ENCODE peak calls at places on chromosomes 5 and 9, in nine cellular contexts. T, A, S, G, Z, Y, O, M and U are unnamed samples.

GRCh38 chr5:174327317-174327864 is 281.9 kb downstream of the NSG2 start:
- DNase-seq in G (peak), T (peak), Y (peak), O (no peak), A (peak), S (peak), M (no peak), Z (peak), U (peak)

GRCh38 chr9:115000217-115000639 is 69.8 kb upstream of the TNFSF8 start:
- DNase-seq in A (no peak), T (no peak), Z (no peak), M (no peak), S (no peak), O (no peak), G (no peak), Y (no peak), U (no peak)

GRCh38 chr9:80369641-80370040 is 797.9 kb downstream of the TLE4 start:
- DNase-seq in Z (no peak), A (no peak), O (no peak), M (no peak), S (no peak), Y (no peak), G (no peak), T (no peak), U (no peak)

GRCh38 chr5:157267025-157267424 is 1.1 kb downstream of the CYFIP2 start:
- DNase-seq in S (no peak), T (no peak), Z (no peak), G (no peak), A (no peak), M (no peak), O (no peak), Y (no peak), U (no peak)

GRCh38 chr5:91345466-91345865 is 37.7 kb downstream of the ARRDC3 start:
- DNase-seq in O (no peak), G (no peak), Y (no peak), Z (no peak), M (no peak), S (no peak), A (no peak), T (no peak), U (no peak)

GRCh38 chr5:80809451-80809850 is 150.7 kb upstream of the RASGRF2 start:
- DNase-seq in O (no peak), Y (no peak), G (no peak), M (no peak), Z (no peak), T (no peak), S (no peak), A (no peak), U (no peak)

GRCh38 chr5:111197523-111197922 is 26.7 kb upstream of the CAMK4 start:
- DNase-seq in M (no peak), A (no peak), S (peak), G (no peak), T (no peak), Y (no peak), Z (no peak), O (no peak), U (no peak)

GRCh38 chr5:67031689-67032088 is 164.9 kb downstream of the CD180 start:
- DNase-seq in O (no peak), Y (no peak), A (no peak), T (no peak), S (no peak), Z (no peak), G (no peak), M (no peak), U (no peak)

GRCh38 chr5:159478950-159479349 is 148.7 kb upstream of the IL12B start:
- DNase-seq in Y (no peak), O (no peak), M (no peak), S (no peak), G (no peak), T (no peak), Z (no peak), A (no peak), U (no peak)

GRCh38 chr5:54311178-54311811 is 922 bp upstream of the ARL15 start:
- DNase-seq in Z (no peak), A (no peak), S (no peak), G (no peak), M (no peak), Y (no peak), T (no peak), O (no peak), U (no peak)

GRCh38 chr5:147098233-147098790 is 136.5 kb upstream of the STK32A start:
- DNase-seq in S (peak), O (no peak), A (peak), M (no peak), G (peak), Z (no peak), Y (no peak), T (peak), U (no peak)

GRCh38 chr9:82934949-82935348 is 128.0 kb downstream of the RASEF start:
- DNase-seq in G (peak), Y (no peak), O (no peak), Z (no peak), A (no peak), T (no peak), M (no peak), S (no peak), U (no peak)

DNA sequence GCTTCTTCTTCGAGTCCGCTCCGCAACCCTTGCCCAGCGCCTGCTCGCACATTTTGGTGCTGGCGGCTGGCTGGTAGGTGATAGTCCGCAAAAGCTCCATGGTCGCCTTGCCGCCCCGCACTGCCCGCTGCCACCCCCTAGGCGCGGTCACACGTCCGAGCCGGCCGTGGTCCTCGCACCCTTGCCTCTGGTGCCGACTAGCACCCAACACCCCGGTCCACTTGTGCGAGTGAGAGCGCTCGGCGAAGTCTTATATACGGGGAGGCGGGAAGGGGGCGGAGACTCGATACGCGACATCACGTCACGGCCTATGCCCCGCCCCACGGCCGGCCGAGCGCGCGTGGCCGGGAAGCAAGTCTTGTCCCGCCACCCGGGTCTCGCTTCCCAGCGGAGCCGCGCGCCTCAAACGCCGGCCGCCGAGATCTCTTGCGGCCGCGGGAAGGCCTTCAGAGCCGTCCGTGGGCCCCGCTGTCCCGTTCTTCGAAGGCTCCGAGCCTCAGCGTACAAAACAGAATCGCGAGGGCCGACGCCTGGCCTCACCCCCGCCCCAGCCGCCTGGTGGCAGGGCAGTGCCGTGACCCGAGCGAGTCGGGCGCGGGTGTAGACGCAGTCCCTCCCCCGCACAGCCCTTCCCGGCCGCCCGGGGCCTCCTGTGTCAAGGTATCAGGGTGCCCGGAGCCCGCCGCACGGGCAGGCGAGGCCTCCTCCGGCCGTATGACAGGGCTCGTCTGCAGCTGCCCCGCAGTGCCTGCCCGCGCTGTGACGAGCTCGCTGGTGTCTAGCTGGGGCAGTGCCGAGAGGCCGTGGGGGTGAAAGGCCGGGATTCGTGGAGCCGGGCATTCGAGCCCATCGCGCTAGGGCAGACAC is at the start of gene PLK2:
- DNase-seq in Y (peak), S (peak), O (peak), Z (peak), T (peak), M (peak), A (peak), G (peak), U (peak)
- TF ChIP-seq POLR2A in Y (peak), S (peak), O (peak), Z (no peak), T (peak), M (peak), A (peak), G (peak), U (peak)

GRCh38 chr5:90264930-90265857 is 144.4 kb downstream of the CETN3 start:
- DNase-seq in A (peak), Z (no peak), M (peak), O (peak), T (peak), Y (no peak), G (peak), S (peak), U (peak)
- TF ChIP-seq POLR2A in A (no peak), Z (no peak), M (no peak), O (no peak), T (no peak), Y (no peak), G (no peak), S (no peak), U (no peak)

GRCh38 chr9:127869310-127870152 is 7.9 kb downstream of the AK1 start:
- DNase-seq in M (peak), A (peak), O (peak), Y (peak), Z (peak), T (peak), S (peak), G (peak), U (peak)
- TF ChIP-seq POLR2A in M (no peak), A (no peak), O (no peak), Y (no peak), Z (no peak), T (no peak), S (no peak), G (no peak), U (no peak)

DNA sequence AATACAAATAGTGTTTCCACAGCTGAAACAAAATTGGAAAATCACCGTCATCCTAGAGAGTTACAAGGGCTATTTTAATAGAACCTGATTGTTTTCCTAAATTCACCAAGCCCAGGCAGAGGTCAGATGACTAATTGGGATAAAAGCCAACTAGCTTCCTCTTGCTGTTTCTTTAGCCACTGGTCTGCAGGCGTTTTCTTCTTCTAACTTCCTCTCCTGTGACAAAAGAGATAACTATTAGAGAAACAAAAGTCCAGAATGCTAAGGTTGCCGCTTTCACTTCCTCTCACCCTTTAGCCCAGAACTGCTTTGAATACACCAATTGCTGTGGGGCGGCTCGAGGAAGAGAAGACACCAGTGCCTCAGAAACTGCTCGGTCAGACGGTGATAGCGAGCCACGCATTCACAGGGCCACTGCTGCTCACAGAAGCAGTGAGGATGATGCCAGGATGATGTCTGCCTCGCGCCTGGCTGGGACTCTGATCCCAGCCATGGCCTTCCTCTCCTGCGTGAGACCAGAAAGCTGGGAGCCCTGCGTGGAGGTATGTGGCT is at the start of gene TLR4:
- DNase-seq in Y (no peak), M (peak), G (no peak), A (no peak), O (peak), Z (no peak), T (peak), S (peak), U (peak)
- TF ChIP-seq POLR2A in Y (no peak), M (peak), G (no peak), A (no peak), O (peak), Z (no peak), T (peak), S (peak), U (no peak)

DNA sequence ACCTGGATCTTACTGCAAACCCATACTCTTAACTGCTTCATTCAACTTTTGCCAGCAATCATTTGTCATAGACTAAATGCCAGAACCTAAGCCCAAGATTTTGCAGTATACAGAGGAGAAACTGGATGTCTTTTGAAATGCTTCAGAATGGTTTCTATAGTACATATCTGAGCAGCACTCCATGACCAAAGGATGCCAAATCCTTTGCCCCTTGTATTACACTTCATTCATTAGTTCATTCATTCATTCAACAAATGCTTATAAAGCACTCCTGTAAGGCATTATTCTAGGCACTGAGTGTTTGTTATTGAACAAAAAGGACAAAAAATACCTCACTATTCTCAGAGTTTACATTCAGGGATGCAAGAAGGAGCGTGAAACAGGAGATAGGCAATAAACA is 119.9 kb downstream of the SLC1A3 start:
- DNase-seq in Y (no peak), T (no peak), O (no peak), S (no peak), Z (no peak), M (no peak), A (no peak), G (no peak), U (no peak)
- TF ChIP-seq POLR2A in Y (no peak), T (no peak), O (no peak), S (no peak), Z (no peak), M (no peak), A (no peak), G (no peak), U (no peak)

DNA sequence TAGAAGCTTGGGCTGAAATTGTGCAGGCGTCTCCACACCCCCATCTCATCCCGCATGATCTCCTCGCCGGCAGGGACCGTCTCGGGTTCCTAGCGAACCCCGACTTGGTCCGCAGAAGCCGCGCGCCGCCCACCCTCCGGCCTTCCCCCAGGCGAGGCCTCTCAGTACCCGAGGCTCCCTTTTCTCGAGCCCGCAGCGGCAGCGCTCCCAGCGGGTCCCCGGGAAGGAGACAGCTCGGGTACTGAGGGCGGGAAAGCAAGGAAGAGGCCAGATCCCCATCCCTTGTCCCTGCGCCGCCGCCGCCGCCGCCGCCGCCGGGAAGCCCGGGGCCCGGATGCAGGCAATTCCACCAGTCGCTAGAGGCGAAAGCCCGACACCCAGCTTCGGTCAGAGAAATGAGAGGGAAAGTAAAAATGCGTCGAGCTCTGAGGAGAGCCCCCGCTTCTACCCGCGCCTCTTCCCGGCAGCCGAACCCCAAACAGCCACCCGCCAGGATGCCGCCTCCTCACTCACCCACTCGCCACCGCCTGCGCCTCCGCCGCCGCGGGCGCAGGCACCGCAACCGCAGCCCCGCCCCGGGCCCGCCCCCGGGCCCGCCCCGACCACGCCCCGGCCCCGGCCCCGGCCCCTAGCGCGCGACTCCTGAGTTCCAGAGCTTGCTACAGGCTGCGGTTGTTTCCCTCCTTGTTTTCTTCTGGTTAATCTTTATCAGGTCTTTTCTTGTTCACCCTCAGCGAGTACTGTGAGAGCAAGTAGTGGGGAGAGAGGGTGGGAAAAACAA is at the start of gene C9orf72:
- DNase-seq in Z (peak), Y (peak), T (peak), O (peak), A (no peak), G (peak), S (no peak), M (peak), U (peak)
- TF ChIP-seq POLR2A in Z (peak), Y (peak), T (peak), O (no peak), A (peak), G (peak), S (peak), M (peak), U (peak)

DNA sequence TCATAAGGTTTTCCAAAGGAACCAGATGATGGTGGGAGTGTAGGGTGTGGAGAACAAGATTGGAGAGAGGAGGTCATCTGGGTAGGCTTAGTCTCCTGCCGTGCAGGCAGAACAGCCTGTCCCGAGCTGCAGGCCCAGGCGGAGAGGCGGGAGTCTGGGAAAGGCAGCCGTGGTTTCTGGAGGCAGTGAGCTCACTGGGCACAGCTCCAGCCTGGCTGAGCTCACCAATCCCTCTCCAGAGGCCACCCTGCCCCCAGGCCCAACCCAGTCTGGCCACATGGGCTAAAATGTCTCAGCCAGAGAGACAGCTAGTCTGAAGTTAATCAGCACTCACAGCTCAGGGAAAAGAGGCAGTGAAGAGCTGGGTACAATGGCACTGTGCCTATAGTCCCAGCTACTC is 12.3 kb downstream of the P4HA2 start:
- DNase-seq in A (no peak), Z (no peak), Y (no peak), G (peak), M (peak), O (peak), S (peak), T (peak), U (peak)
- TF ChIP-seq POLR2A in A (no peak), Z (no peak), Y (no peak), G (no peak), M (peak), O (no peak), S (peak), T (peak), U (no peak)

GRCh38 chr5:140126315-140127012 is 727 bp downstream of the IGIP start:
- DNase-seq in Y (no peak), T (no peak), A (no peak), O (no peak), G (no peak), S (peak), Z (no peak), M (no peak), U (no peak)
- TF ChIP-seq POLR2A in Y (no peak), T (no peak), A (no peak), O (no peak), G (no peak), S (no peak), Z (no peak), M (no peak), U (no peak)

GRCh38 chr5:179606910-179607448 is 16.5 kb downstream of the HNRNPH1 start:
- DNase-seq in O (peak), T (no peak), M (no peak), G (no peak), A (no peak), Z (no peak), S (no peak), Y (no peak), U (no peak)
- TF ChIP-seq POLR2A in O (no peak), T (no peak), M (no peak), G (no peak), A (no peak), Z (peak), S (no peak), Y (no peak), U (no peak)

GRCh38 chr9:110255064-110255416 is 1.3 kb downstream of the TXN start:
- DNase-seq in Y (no peak), O (peak), M (no peak), A (no peak), T (no peak), S (no peak), Z (no peak), G (no peak), U (no peak)

GRCh38 chr9:110256392-110257096 is at the start of gene TXN:
- DNase-seq in Z (peak), O (peak), A (peak), M (peak), G (peak), T (peak), Y (peak), S (peak), U (peak)

GRCh38 chr9:110254500-110254899 is 1.8 kb downstream of the TXN start:
- DNase-seq in Z (no peak), M (no peak), Y (no peak), A (no peak), O (no peak), S (no peak), T (no peak), G (no peak), U (no peak)

GRCh38 chr9:110256142-110256391 is 240 bp downstream of the TXN start:
- DNase-seq in Y (no peak), S (no peak), A (no peak), T (no peak), M (no peak), Z (no peak), O (no peak), G (no peak), U (no peak)

DNA sequence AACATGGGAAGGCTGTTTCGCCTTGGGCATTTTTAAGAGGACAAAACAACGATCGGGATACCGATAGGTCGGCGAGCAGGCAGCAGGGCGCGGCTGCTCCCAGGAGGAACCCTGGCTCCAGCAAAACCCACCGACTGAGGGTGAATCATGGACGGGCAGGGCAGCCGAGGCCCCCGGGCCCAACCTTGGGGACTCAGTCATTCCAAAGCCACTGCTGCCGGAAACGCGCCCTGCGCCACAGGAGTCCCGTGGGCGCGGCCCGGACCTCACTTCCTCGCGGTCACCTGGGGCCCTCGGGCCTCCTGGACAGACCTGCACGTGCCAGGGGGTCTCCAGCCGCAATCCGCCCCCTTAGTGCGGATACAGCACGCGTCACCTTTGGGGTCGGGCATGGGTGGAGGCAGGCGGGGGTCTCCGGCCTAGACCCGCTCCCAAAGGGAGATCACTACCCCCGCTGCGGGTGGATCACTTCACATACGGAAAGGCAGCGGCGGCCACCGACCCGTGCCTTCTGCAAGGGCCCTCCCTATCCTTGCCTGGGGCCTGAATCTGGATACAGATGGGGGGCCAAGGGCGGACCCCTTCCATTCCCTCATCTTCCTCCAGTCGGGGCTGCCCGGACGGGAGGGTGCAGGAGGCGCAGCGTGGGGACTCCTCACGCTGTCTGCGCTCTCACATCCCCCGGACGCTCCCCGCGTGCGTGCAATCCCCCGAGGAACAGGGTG is 728 bp downstream of the TXN start:
- DNase-seq in G (no peak), Z (peak), M (peak), A (no peak), T (peak), Y (peak), O (peak), S (peak), U (peak)
- TF ChIP-seq POLR2A in G (no peak), Z (no peak), M (no peak), A (no peak), T (peak), Y (peak), O (no peak), S (peak), U (peak)